ENCODE peak calls at places on chromosome 14, in eight cellular contexts. I is AG04450, C is HL-60, W is fibroblast of the aortic adventitia, R is heart right ventricle, D is RWPE2, F is astrocyte of the spinal cord, M is AG04449. H is an unnamed sample.

GRCh38 chr14:58663494-58664111 is 25.8 kb downstream of the DACT1 start:
- DNase-seq in F (peak; percentile 81), I (peak; percentile 65), W (peak; percentile 80), R (no peak), D (no peak), C (no peak), M (peak; percentile 66), H (peak; percentile 81)

GRCh38 chr14:60328588-60328987 is 79.6 kb downstream of the PPM1A start:
- DNase-seq in I (no peak), D (no peak), W (no peak), M (no peak), F (no peak), C (no peak), R (no peak), H (no peak)

GRCh38 chr14:42407153-42407552 is 800.5 kb downstream of the LRFN5 start:
- DNase-seq in C (no peak), I (no peak), F (no peak), M (no peak), R (no peak), D (no peak), W (no peak), H (no peak)

GRCh38 chr14:52069617-52070431 is 965 bp upstream of the NID2 start:
- DNase-seq in R (no peak), W (peak; percentile 51), F (peak; percentile 83), M (no peak), I (no peak), C (no peak), D (no peak), H (no peak)

GRCh38 chr14:50047274-50047676 is 69.1 kb downstream of the VCPKMT start:
- DNase-seq in D (no peak), C (peak; percentile 46), I (no peak), W (no peak), R (no peak), F (no peak), M (no peak), H (no peak)

GRCh38 chr14:106211489-106211888 is 685.1 kb downstream of the TMEM121 start:
- DNase-seq in F (no peak), W (no peak), M (no peak), D (no peak), I (no peak), R (no peak), C (no peak), H (no peak)

GRCh38 chr14:25231006-25231405 is 181.1 kb upstream of the STXBP6 start:
- DNase-seq in D (no peak), W (peak; percentile 28), I (no peak), R (no peak), F (no peak), C (no peak), M (no peak), H (no peak)

GRCh38 chr14:53062856-53063255 is 90.3 kb downstream of the DDHD1 start:
- DNase-seq in R (no peak), I (peak; percentile 8), W (peak; percentile 27), D (no peak), M (no peak), C (no peak), F (peak; percentile 29), H (no peak)

GRCh38 chr14:54440454-54440853 is 720 bp downstream of the CNIH1 start:
- DNase-seq in M (no peak), R (no peak), I (no peak), F (peak; percentile 21), D (no peak), W (no peak), C (no peak), H (no peak)

GRCh38 chr14:89957791-89958190 is 2.1 kb downstream of the TDP1 start:
- DNase-seq in I (no peak), D (no peak), R (no peak), W (no peak), C (no peak), F (no peak), M (no peak), H (no peak)

GRCh38 chr14:41873379-41874034 is 266.8 kb downstream of the LRFN5 start:
- DNase-seq in C (no peak), R (no peak), W (peak; percentile 25), F (peak; percentile 69), M (peak; percentile 14), I (peak; percentile 20), D (no peak), H (peak; percentile 5)

GRCh38 chr14:56185991-56186390 is 67.8 kb downstream of the PELI2 start:
- DNase-seq in D (no peak), C (no peak), I (no peak), R (no peak), F (no peak), M (no peak), W (no peak), H (no peak)

GRCh38 chr14:89507521-89507920 is 90.5 kb upstream of the FOXN3 start:
- DNase-seq in C (no peak), W (peak; percentile 67), R (no peak), M (no peak), F (peak; percentile 76), D (no peak), I (no peak), H (peak; percentile 50)

GRCh38 chr14:54193871-54194270 is 202.9 kb upstream of the CDKN3 start:
- DNase-seq in C (no peak), R (no peak), M (no peak), W (peak; percentile 38), D (no peak), I (no peak), F (no peak), H (no peak)

GRCh38 chr14:77708749-77709148 is 846 bp downstream of the SLIRP start:
- DNase-seq in R (no peak), M (no peak), C (no peak), F (no peak), D (no peak), I (no peak), W (no peak), H (no peak)

GRCh38 chr14:37034410-37035285 is 137.8 kb downstream of the SLC25A21 start:
- DNase-seq in C (no peak), M (peak; percentile 53), I (peak; percentile 3), R (no peak), W (peak; percentile 82), F (peak; percentile 86), D (no peak), H (no peak)
- H3K4me3 ChIP-seq in C (no peak overlapping the region), M (no peak overlapping the region), I (no peak overlapping the region), R (no peak overlapping the region), W (no peak overlapping the region), F (no peak overlapping the region), D (no peak overlapping the region), H (no peak overlapping the region)

DNA sequence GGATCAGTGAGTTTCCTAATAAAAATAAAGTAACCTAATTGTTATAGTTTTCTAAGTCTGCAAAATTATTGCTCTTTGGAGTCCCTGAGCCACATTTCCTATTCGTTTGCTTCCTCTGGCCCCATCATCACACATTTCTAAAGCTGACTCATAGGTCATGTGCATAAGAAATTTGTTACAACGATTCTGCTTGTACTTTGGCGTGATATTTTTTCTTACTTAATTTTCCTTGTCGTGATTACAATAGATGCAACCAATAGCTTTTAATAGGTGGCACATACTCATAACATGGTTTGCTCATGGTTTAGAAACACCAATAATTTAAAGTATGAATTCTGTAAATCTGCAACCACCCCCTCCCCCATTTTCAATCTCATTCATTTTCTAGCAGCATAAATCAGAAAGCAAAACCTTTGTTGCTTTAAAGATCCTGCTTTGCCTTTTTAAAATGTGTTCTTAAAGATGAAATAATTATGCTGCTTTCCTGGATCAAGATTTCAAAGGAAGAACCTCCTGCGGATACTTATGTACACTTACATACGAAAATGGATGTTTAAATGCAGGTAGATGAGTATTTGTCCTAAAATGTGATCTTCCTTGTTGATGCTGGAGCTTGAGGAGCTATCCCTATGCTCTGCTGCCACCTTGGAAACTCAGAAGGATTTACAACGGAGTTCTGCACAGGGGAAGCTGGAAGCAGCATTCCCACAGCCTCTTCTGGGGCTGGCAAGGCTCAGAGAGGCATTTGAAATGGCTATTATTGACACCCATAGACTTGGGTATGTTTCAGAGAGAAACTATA is 1.7 kb upstream of the FLRT2 start:
- DNase-seq in W (peak; percentile 95), R (no peak), C (no peak), D (no peak), I (no peak), F (peak; percentile 93), M (peak; percentile 72), H (no peak)
- TF ChIP-seq CTCF in W (peak; percentile 77), R (no peak), C (no peak), D (peak; percentile 98), I (peak; percentile 78), F (peak; percentile 66), M (peak; percentile 70), H (peak; percentile 71)

DNA sequence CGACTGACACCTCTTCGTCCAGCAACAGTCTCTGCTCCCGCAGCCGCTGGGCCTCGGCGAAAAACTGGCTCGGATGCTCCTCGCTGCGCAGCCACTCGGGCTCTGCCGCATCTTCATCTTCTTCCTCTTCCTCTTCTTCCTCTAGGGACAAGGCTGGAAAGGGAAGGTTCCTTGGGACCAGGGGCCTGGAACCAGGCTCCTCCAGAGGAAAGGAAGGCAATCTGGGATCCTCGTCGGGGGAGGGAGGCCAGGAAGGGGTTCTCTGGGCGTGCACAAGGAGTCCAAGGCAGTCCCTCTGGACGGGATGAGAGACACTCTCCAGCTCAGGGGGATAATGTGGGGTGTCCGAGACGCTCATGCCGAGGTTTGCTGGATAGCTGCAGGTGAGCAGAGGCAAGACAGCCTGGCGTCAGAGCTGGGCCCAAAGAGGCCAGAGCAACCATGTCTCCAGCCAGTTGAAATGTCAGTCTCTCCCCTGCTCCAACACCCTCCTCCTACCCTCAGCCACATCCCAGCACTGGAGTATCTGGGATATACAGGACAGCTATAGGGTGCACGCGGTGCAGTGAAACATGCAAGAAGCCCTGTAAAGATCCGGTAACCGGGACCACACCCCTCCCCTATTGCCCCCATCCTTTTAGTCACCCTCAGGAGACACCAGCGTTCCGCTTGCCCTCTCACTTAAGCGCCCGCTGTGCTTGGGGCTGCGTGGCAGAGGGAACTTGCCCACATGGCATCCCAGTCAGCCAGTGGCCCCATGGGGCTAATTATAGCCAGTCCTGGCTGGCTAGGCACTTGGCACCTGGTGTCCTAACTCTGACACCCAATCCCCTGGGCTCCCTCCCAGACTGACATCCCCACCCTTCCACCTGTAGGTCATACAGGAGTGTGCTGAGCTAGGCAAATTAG is at the start of gene KLHL33:
- DNase-seq in F (no peak), I (no peak), D (no peak), C (no peak), R (no peak), M (no peak), W (no peak), H (no peak)
- H3K4me3 ChIP-seq in F (peak within 1 kb of the TSS; percentile 6), I (no peak within 1 kb of the TSS), D (no peak within 1 kb of the TSS), C (no peak within 1 kb of the TSS), R (peak within 1 kb of the TSS; percentile 52), M (peak within 1 kb of the TSS; percentile 20), W (no peak within 1 kb of the TSS), H (peak within 1 kb of the TSS; percentile 31)

GRCh38 chr14:100651999-100652508 is 64.8 kb upstream of the BEGAIN start:
- DNase-seq in F (no peak), D (no peak), R (no peak), C (no peak), M (no peak), I (peak; percentile 13), W (peak; percentile 62), H (no peak)

GRCh38 chr14:100654025-100654813 is 67.0 kb upstream of the BEGAIN start:
- DNase-seq in F (no peak), C (no peak), D (no peak), I (no peak), R (no peak), M (no peak), W (no peak), H (no peak)

GRCh38 chr14:100652739-100653138 is 65.5 kb upstream of the BEGAIN start:
- DNase-seq in W (no peak), F (no peak), D (no peak), C (no peak), I (no peak), R (no peak), M (no peak), H (no peak)

GRCh38 chr14:100654814-100655795 is 67.9 kb upstream of the BEGAIN start:
- DNase-seq in R (peak; percentile 40), W (no peak), C (peak; percentile 25), I (no peak), M (no peak), F (no peak), D (no peak), H (no peak)

GRCh38 chr14:100653409-100653808 is 66.2 kb upstream of the BEGAIN start:
- DNase-seq in F (no peak), R (no peak), C (peak; percentile 40), I (no peak), W (no peak), M (no peak), D (no peak), H (no peak)
- TF ChIP-seq CTCF in F (peak; percentile 60), R (peak; percentile 7), C (peak; percentile 63), I (peak; percentile 35), W (peak; percentile 26), M (peak; percentile 45), D (no peak), H (peak; percentile 53)

H was measured in retinal pigment epithelial cell.